ENCODE peak calls at places on chromosome 13, in six cellular contexts. M, L, I, Q, C and K are unnamed samples.

GRCh38 chr13:25249001-25249543 is 38.2 kb downstream of the MTMR6 start:
- DNase-seq in Q (no peak), L (peak), I (no peak), C (no peak), M (peak), K (no peak)

GRCh38 chr13:35914662-35915061 is 216.5 kb downstream of the DCLK1 start:
- DNase-seq in M (no peak), I (no peak), L (no peak), Q (no peak), C (no peak), K (no peak)

GRCh38 chr13:25375727-25376358 is 4.1 kb downstream of the ATP8A2 start:
- DNase-seq in M (peak), L (peak), I (no peak), Q (peak), C (peak), K (peak)

GRCh38 chr13:85503797-85504196 is 295.4 kb downstream of the SLITRK6 start:
- DNase-seq in M (no peak), C (no peak), I (no peak), L (peak), Q (no peak), K (no peak)

GRCh38 chr13:112071011-112071901 is 4.3 kb downstream of the SOX1 start:
- DNase-seq in L (no peak), I (no peak), Q (no peak), C (no peak), M (no peak), K (no peak)

GRCh38 chr13:78323848-78324247 is 279.5 kb downstream of the POU4F1 start:
- DNase-seq in I (no peak), M (no peak), L (no peak), C (no peak), Q (no peak), K (no peak)

GRCh38 chr13:103703246-103703645 is 637.0 kb upstream of the SLC10A2 start:
- DNase-seq in M (no peak), Q (no peak), I (no peak), L (no peak), C (no peak), K (no peak)

GRCh38 chr13:93249259-93249917 is 22.8 kb downstream of the GPC6 start:
- DNase-seq in M (peak), Q (no peak), I (no peak), C (no peak), L (peak), K (no peak)

GRCh38 chr13:51230473-51231105 is 8.4 kb downstream of the FAM124A start:
- DNase-seq in I (no peak), L (peak), M (peak), C (no peak), Q (peak), K (no peak)

GRCh38 chr13:49098198-49098597 is 121.9 kb upstream of the MLNR start:
- DNase-seq in I (no peak), Q (no peak), M (peak), L (peak), C (no peak), K (peak)

GRCh38 chr13:94731028-94731427 is 18.7 kb upstream of the SOX21 start:
- DNase-seq in C (no peak), Q (no peak), L (no peak), M (no peak), I (no peak), K (no peak)

GRCh38 chr13:34675626-34676025 is 266.4 kb upstream of the NBEA start:
- DNase-seq in Q (no peak), C (no peak), M (peak), L (no peak), I (no peak), K (no peak)

GRCh38 chr13:94079876-94080275 is 399.6 kb downstream of the DCT start:
- DNase-seq in C (no peak), I (no peak), Q (no peak), M (peak), L (peak), K (no peak)

GRCh38 chr13:73397486-73398020 is 338.7 kb downstream of the KLF5 start:
- DNase-seq in M (no peak), L (no peak), C (no peak), Q (no peak), I (no peak), K (no peak)

GRCh38 chr13:61685683-61686013 is 270.0 kb upstream of the PCDH20 start:
- DNase-seq in I (no peak), Q (peak), L (no peak), M (no peak), C (peak), K (no peak)

GRCh38 chr13:43934273-43934672 is 54.6 kb downstream of the LACC1 start:
- DNase-seq in L (peak), M (no peak), I (no peak), C (no peak), Q (no peak), K (no peak)

GRCh38 chr13:110635405-110636002 is 20.2 kb downstream of the NAXD start:
- DNase-seq in C (no peak), M (no peak), Q (no peak), L (no peak), I (no peak), K (no peak)

GRCh38 chr13:42559057-42559456 is 14.9 kb upstream of the TNFSF11 start:
- DNase-seq in L (no peak), M (no peak), Q (no peak), I (no peak), C (no peak), K (no peak)

GRCh38 chr13:51729853-51730553 is 74.0 kb downstream of the DHRS12 start:
- DNase-seq in Q (no peak), L (peak), C (no peak), I (no peak), M (peak), K (peak)

GRCh38 chr13:110322126-110322827 is 15.2 kb downstream of the COL4A2 start:
- DNase-seq in I (no peak), M (no peak), C (no peak), Q (peak), L (no peak), K (no peak)

GRCh38 chr13:112772539-112772909 is 82.7 kb downstream of the ATP11A start:
- DNase-seq in I (no peak), C (no peak), M (no peak), L (no peak), Q (no peak), K (no peak)

GRCh38 chr13:52711277-52711676 is 28.3 kb downstream of the CNMD start:
- DNase-seq in I (no peak), M (no peak), L (no peak), C (peak), Q (peak), K (no peak)

GRCh38 chr13:87884874-87885273 is 213.7 kb downstream of the SLITRK5 start:
- DNase-seq in M (peak), C (peak), I (peak), Q (peak), L (peak), K (no peak)

GRCh38 chr13:33110713-33111413 is 94.6 kb downstream of the KL start:
- DNase-seq in I (no peak), Q (no peak), C (no peak), M (no peak), L (peak), K (no peak)

GRCh38 chr13:106736941-106737340 is 169.0 kb upstream of the ARGLU1 start:
- DNase-seq in Q (no peak), M (no peak), L (no peak), I (no peak), C (no peak), K (peak)

GRCh38 chr13:112741835-112742570 is 52.2 kb downstream of the ATP11A start:
- DNase-seq in C (no peak), L (no peak), I (no peak), Q (no peak), M (no peak), K (no peak)

GRCh38 chr13:52726258-52726657 is 13.4 kb downstream of the CNMD start:
- DNase-seq in M (no peak), C (no peak), Q (no peak), L (no peak), I (no peak), K (no peak)

GRCh38 chr13:33771296-33771695 is 46.7 kb upstream of the RFC3 start:
- DNase-seq in M (no peak), C (no peak), I (no peak), Q (no peak), L (no peak), K (no peak)

GRCh38 chr13:71240906-71241305 is 626.1 kb downstream of the DACH1 start:
- DNase-seq in I (no peak), C (no peak), M (peak), Q (no peak), L (no peak), K (no peak)

GRCh38 chr13:85543144-85543543 is 256.1 kb downstream of the SLITRK6 start:
- DNase-seq in I (no peak), M (no peak), Q (no peak), L (no peak), C (no peak), K (no peak)

GRCh38 chr13:50711449-50711848 is 132.0 kb downstream of the DLEU7 start:
- DNase-seq in I (no peak), Q (no peak), L (no peak), M (no peak), C (no peak), K (no peak)

GRCh38 chr13:75787249-75787940 is 151.3 kb downstream of the LMO7 start:
- DNase-seq in I (no peak), L (peak), Q (no peak), M (peak), C (no peak), K (no peak)
- H3K14ac ChIP-seq in I (no peak), L (peak), Q (no peak), M (no peak), C (no peak), K (no peak)

GRCh38 chr13:40370662-40371061 is 295.8 kb downstream of the FOXO1 start:
- DNase-seq in Q (no peak), C (no peak), I (no peak), M (no peak), L (no peak), K (no peak)
- H3K14ac ChIP-seq in Q (no peak), C (no peak), I (no peak), M (no peak), L (no peak), K (no peak)

DNA sequence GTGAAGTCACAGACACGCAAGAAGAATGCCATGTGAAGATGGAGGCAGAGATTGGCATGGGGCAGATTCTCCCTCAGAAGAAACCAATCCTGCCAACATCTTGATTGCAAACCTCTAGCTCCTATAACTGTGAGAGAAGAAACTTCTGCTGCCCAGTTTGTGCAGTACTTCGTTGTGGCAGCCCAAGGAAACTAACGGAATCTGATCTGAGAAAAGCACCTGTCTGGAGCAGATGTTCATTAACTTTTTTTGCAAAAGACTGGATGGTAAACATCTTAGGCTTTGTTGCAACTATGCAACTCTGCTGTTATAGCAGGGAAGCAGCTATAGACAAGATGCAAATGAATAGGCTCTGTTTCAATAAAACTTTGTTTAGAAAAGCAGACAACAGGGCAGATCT is 25.1 kb upstream of the CPB2 start:
- DNase-seq in M (no peak), Q (no peak), L (no peak), C (no peak), I (no peak), K (no peak)
- H3K14ac ChIP-seq in M (no peak), Q (no peak), L (no peak), C (no peak), I (no peak), K (no peak)

DNA sequence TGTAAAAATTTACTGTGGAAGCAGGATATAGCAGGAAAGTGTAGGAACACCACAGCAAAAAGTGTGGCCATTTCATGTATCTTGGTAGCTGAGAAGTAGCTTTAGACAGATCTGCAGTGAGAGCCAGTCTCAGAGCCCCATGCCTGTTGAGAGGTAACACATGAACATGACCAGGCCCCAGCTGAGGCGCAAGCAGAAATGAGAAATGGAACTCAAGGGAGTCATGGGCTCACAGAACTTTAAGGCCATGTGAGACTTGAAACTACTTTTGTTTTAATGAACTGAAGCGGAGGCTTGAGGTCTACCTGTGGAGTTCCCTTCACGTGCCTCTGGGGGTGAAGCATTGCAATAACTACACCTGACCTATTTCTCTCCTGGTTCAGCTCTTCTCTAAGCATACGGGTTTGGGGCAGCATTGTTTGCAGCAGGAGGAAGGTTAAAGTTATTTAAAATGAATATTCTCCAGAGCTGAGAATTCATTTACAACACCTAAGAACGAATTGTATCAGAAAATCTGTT is 3.3 kb downstream of the MYO16 start:
- DNase-seq in C (no peak), Q (no peak), M (no peak), L (no peak), I (no peak), K (no peak)
- H3K14ac ChIP-seq in C (no peak), Q (no peak), M (no peak), L (no peak), I (no peak), K (no peak)

GRCh38 chr13:29230446-29230845 is 365.0 kb downstream of the SLC7A1 start:
- DNase-seq in Q (no peak), L (no peak), M (no peak), I (no peak), C (no peak), K (no peak)

GRCh38 chr13:29227560-29227959 is 367.9 kb downstream of the SLC7A1 start:
- DNase-seq in C (no peak), I (no peak), L (no peak), Q (no peak), M (no peak), K (no peak)
- H3K14ac ChIP-seq in C (no peak), I (no peak), L (no peak), Q (no peak), M (no peak), K (no peak)

GRCh38 chr13:83197316-83197715 is 685.0 kb downstream of the SLITRK1 start:
- DNase-seq in C (no peak), I (no peak), M (no peak), L (no peak), Q (no peak), K (no peak)
- H3K14ac ChIP-seq in C (no peak), I (no peak), M (no peak), L (no peak), Q (no peak), K (no peak)